ENCODE peak calls at places on chromosomes 6 and 20, in five cellular contexts. G is HepG2, R is GM12878, W is K562, I is SK-N-SH. A is an unnamed sample.

GRCh38 chr20:62388839-62389600 is 2.1 kb downstream of the RPS21 start:
- DNase-seq in G (no peak), R (no peak), W (no peak), I (no peak), A (no peak)

GRCh38 chr6:124522335-124522734 is 439.9 kb upstream of the RNF217 start:
- DNase-seq in G (no peak), R (no peak), W (no peak), I (no peak), A (no peak)

GRCh38 chr6:44733868-44734267 is 346.4 kb downstream of the CDC5L start:
- DNase-seq in G (no peak), R (no peak), W (no peak), I (no peak), A (no peak)

GRCh38 chr6:26243742-26244141 is 121.3 kb upstream of the BTN3A2 start:
- DNase-seq in G (no peak), R (no peak), W (no peak), I (no peak), A (no peak)

GRCh38 chr6:167130712-167131684 is 8.1 kb downstream of the CCR6 start:
- DNase-seq in G (peak), R (no peak), W (no peak), I (no peak), A (no peak)

GRCh38 chr6:1872649-1873131 is 263.0 kb downstream of the FOXC1 start:
- DNase-seq in G (no peak), R (no peak), W (no peak), I (peak), A (no peak)

GRCh38 chr6:81792826-81793225 is 40.3 kb upstream of the TENT5A start:
- DNase-seq in G (no peak), R (no peak), W (no peak), I (no peak), A (no peak)

GRCh38 chr6:99130897-99131873 is 183.4 kb upstream of the FBXL4 start:
- DNase-seq in G (peak), R (no peak), W (no peak), I (no peak), A (no peak)

GRCh38 chr6:72890671-72891070 is 268.8 kb downstream of the KCNQ5 start:
- DNase-seq in G (no peak), R (no peak), W (no peak), I (no peak), A (no peak)

GRCh38 chr6:57173056-57173885 is 1.1 kb downstream of the BAG2 start:
- DNase-seq in G (peak), R (no peak), W (peak), I (peak), A (no peak)

GRCh38 chr6:157494132-157494705 is 113.2 kb downstream of the ZDHHC14 start:
- DNase-seq in G (no peak), R (no peak), W (no peak), I (no peak), A (no peak)

GRCh38 chr6:150004101-150004782 is 21.1 kb downstream of the RAET1L start:
- DNase-seq in G (no peak), R (no peak), W (no peak), I (no peak), A (no peak)

GRCh38 chr6:24402697-24403500 is at the start of gene MRS2:
- DNase-seq in G (peak), R (peak), W (peak), I (peak), A (peak)

GRCh38 chr6:152984387-152984872 is 1.6 kb upstream of the FBXO5 start:
- DNase-seq in G (no peak), R (peak), W (no peak), I (no peak), A (no peak)

GRCh38 chr6:41887355-41887754 is 7.8 kb downstream of the USP49 start:
- DNase-seq in G (no peak), R (no peak), W (no peak), I (no peak), A (no peak)

GRCh38 chr20:63003546-63003945 is 3.2 kb downstream of the BHLHE23 start:
- DNase-seq in G (no peak), R (no peak), W (no peak), I (no peak), A (no peak)

GRCh38 chr6:73367761-73368355 is 1.8 kb downstream of the OOEP start:
- DNase-seq in G (no peak), R (no peak), W (no peak), I (no peak), A (no peak)

GRCh38 chr20:8007490-8007889 is 12.1 kb downstream of the TMX4 start:
- DNase-seq in G (no peak), R (no peak), W (no peak), I (no peak), A (no peak)

GRCh38 chr6:166737231-166737630 is 110.2 kb upstream of the RPS6KA2 start:
- DNase-seq in G (no peak), R (no peak), W (no peak), I (no peak), A (peak)

GRCh38 chr20:61120595-61121515 is 131.2 kb upstream of the CDH4 start:
- DNase-seq in G (peak), R (no peak), W (peak), I (no peak), A (no peak)

GRCh38 chr6:75691012-75691411 is 58.0 kb upstream of the MYO6 start:
- DNase-seq in G (no peak), R (no peak), W (no peak), I (no peak), A (peak)

GRCh38 chr20:46289416-46289815 is 18.9 kb downstream of the CDH22 start:
- DNase-seq in G (no peak), R (no peak), W (no peak), I (no peak), A (no peak)

GRCh38 chr6:160217863-160218262 is 40.8 kb downstream of the SLC22A2 start:
- DNase-seq in G (no peak), R (no peak), W (no peak), I (no peak), A (no peak)

GRCh38 chr6:47737406-47737805 is 39.0 kb downstream of the ADGRF4 start:
- DNase-seq in G (no peak), R (no peak), W (no peak), I (no peak), A (no peak)

GRCh38 chr6:67606905-67607828 is 1027.9 kb upstream of the ADGRB3 start:
- DNase-seq in G (no peak), R (no peak), W (no peak), I (peak), A (no peak)

GRCh38 chr20:57208198-57208597 is 58.2 kb downstream of the BMP7 start:
- DNase-seq in G (no peak), R (no peak), W (no peak), I (no peak), A (no peak)

GRCh38 chr6:26233608-26234420 is 131.2 kb upstream of the BTN3A2 start:
- DNase-seq in G (no peak), R (peak), W (peak), I (peak), A (no peak)

GRCh38 chr6:73234732-73235131 is 9.4 kb upstream of the KHDC1L start:
- DNase-seq in G (no peak), R (no peak), W (no peak), I (no peak), A (no peak)

GRCh38 chr6:56839533-56840183 is 115.2 kb upstream of the BEND6 start:
- DNase-seq in G (no peak), R (no peak), W (no peak), I (no peak), A (no peak)

GRCh38 chr6:167892835-167893234 is 66.1 kb downstream of the AFDN start:
- DNase-seq in G (no peak), R (no peak), W (no peak), I (no peak), A (no peak)

GRCh38 chr20:18063676-18064075 is 6.0 kb upstream of the OVOL2 start:
- DNase-seq in G (no peak), R (no peak), W (no peak), I (no peak), A (no peak)

GRCh38 chr6:7106752-7107577 is 796 bp upstream of the RREB1 start:
- DNase-seq in G (no peak), R (no peak), W (peak), I (no peak), A (no peak)

DNA sequence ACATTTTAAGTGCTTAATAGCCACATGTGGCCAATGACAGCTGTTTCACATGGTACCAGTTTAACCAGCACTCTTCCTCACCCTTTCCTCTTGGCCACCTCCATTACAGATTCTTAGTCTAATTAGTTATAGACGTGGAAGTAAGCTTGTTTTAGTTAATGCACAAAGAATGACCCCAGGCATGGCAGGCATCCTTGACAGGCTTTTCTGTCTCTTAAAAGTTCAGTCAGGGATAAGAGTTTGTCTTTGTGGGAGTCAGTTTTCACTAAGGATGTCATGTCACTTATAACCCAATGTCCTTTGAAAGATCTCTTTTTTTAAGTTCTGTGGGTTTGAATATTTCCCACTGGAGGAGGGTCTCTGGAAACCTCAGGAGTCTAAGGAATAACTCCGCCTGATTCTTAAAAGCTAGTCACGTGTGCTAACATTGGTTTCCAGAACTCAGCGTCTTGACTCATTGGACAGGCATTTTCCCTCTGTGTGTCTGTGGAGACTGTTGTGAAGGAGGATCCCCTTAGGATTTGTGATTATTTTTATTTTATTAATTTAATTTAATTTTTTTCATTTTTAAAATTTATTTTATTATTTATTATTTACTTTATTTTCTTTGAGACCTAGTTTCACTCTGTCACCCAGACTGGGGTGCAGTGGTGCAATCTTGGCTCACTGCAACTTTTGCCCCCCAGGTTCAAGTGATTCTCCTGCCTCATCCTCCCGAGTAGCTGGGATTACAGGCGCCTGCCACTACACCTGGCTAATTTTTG is 171.4 kb downstream of the ZFAND3 start:
- DNase-seq in G (no peak), R (no peak), W (no peak), I (no peak), A (no peak)
- TF ChIP-seq ZBTB33 in G (no peak), R (no peak), W (no peak), I (no peak), A (no peak)

DNA sequence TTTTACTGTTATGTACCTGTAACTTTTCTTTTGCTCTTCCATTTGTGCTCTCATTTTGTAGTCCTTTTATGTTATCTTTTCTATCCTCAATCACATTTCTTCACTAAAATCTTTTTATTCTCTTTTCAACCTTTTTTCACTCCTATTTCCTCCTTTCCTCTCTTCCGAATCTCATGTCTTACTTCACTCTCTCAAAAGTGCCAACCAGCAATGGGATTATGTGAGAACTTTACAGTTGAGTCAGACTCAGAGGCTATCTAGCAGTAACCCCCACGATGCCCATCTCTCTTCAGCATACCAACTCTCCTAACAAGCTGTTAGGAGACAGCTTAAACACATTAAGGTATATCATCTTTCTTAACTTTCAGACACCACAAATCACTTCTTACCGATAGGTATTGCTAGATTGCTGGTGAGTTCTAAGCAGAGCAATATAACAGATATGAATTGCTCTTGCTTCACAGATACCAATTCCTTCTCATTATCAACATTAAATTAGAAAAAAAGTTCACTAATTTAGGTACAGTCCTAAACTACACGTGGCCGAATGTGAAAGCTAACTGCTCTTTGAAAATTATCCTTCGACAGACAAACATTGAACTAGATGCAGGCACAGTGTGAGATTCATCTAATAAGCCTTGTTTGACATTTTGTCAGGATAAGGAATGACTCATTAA is 1.4 kb downstream of the FAM184A start:
- DNase-seq in G (no peak), R (no peak), W (no peak), I (no peak), A (no peak)
- H3K27ac ChIP-seq in G (no peak), R (no peak), W (no peak), I (no peak), A (no peak)

GRCh38 chr20:40961686-40962640 is 66.7 kb upstream of the TOP1 start:
- DNase-seq in G (no peak), R (no peak), W (no peak), I (no peak), A (no peak)
- TF ChIP-seq REST in G (no peak), R (no peak), W (no peak), I (no peak), A (no peak)

DNA sequence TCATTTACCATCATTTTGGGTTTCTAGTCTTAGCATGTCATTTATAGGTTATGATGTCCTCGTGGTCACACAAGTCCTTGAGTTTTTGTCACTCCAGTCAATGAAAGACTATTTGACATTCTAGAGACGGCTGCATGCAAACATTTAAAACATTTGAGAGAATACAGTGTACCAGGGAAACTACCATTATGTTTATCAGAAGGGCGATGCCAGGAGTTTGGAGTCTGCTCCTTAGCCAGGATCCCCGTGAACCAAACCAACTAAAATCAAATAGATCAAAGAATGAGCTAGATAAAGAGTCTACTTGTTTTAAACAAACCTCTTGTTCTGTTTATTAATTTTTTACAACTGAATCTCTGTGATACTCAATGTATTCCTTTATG is 122.6 kb downstream of the OLIG3 start:
- DNase-seq in G (no peak), R (no peak), W (no peak), I (no peak), A (no peak)
- TF ChIP-seq ZBTB33 in G (no peak), R (no peak), W (no peak), I (no peak), A (no peak)

A was measured in HCT116.